ENCODE peak calls at places on chromosomes 11 and 22, in ten cellular contexts. One of them, this sample, is unnamed.

GRCh38 chr22:34111210-34111824 is 191.0 kb upstream of the LARGE1 start:
- DNase-seq in fibroblast of the conjunctiva: no peak
- DNase-seq in right cardiac atrium: no peak
- DNase-seq in BJ: no peak
- DNase-seq in NCI-H1105: peak; percentile 41
- DNase-seq in activated CD4-positive, alpha-beta T cell treated with anti-CD3 and anti-CD28 coated beads, Interleukin-2, amount 50 U/mL, for 48 hours: peak; percentile 3
- DNase-seq in CD4-positive, alpha-beta T cell: no peak
- DNase-seq in endodermal cell: peak; percentile 83
- DNase-seq in RWPE2: no peak
- DNase-seq in epithelial cell of proximal tubule: no peak
- DNase-seq in this sample: peak; percentile 65

GRCh38 chr11:14386081-14386480 is 27.1 kb upstream of the RRAS2 start:
- DNase-seq in fibroblast of the conjunctiva: no peak
- DNase-seq in right cardiac atrium: no peak
- DNase-seq in BJ: no peak
- DNase-seq in NCI-H1105: no peak
- DNase-seq in activated CD4-positive, alpha-beta T cell treated with anti-CD3 and anti-CD28 coated beads, Interleukin-2, amount 50 U/mL, for 48 hours: no peak
- DNase-seq in CD4-positive, alpha-beta T cell: no peak
- DNase-seq in endodermal cell: no peak
- DNase-seq in RWPE2: no peak
- DNase-seq in epithelial cell of proximal tubule: no peak
- DNase-seq in this sample: no peak

GRCh38 chr11:61699737-61700160 is 19.6 kb downstream of the DAGLA start:
- DNase-seq in fibroblast of the conjunctiva: no peak
- DNase-seq in right cardiac atrium: no peak
- DNase-seq in BJ: no peak
- DNase-seq in NCI-H1105: peak; percentile 65
- DNase-seq in activated CD4-positive, alpha-beta T cell treated with anti-CD3 and anti-CD28 coated beads, Interleukin-2, amount 50 U/mL, for 48 hours: no peak
- DNase-seq in CD4-positive, alpha-beta T cell: no peak
- DNase-seq in endodermal cell: no peak
- DNase-seq in RWPE2: no peak
- DNase-seq in epithelial cell of proximal tubule: no peak
- DNase-seq in this sample: no peak

GRCh38 chr11:90947930-90948329 is 725.1 kb upstream of the CHORDC1 start:
- DNase-seq in fibroblast of the conjunctiva: no peak
- DNase-seq in right cardiac atrium: no peak
- DNase-seq in BJ: no peak
- DNase-seq in NCI-H1105: no peak
- DNase-seq in activated CD4-positive, alpha-beta T cell treated with anti-CD3 and anti-CD28 coated beads, Interleukin-2, amount 50 U/mL, for 48 hours: no peak
- DNase-seq in CD4-positive, alpha-beta T cell: no peak
- DNase-seq in endodermal cell: no peak
- DNase-seq in RWPE2: no peak
- DNase-seq in epithelial cell of proximal tubule: no peak
- DNase-seq in this sample: no peak

GRCh38 chr11:45247433-45247832 is 38.7 kb downstream of the SYT13 start:
- DNase-seq in fibroblast of the conjunctiva: no peak
- DNase-seq in right cardiac atrium: no peak
- DNase-seq in BJ: no peak
- DNase-seq in NCI-H1105: no peak
- DNase-seq in activated CD4-positive, alpha-beta T cell treated with anti-CD3 and anti-CD28 coated beads, Interleukin-2, amount 50 U/mL, for 48 hours: no peak
- DNase-seq in CD4-positive, alpha-beta T cell: no peak
- DNase-seq in endodermal cell: no peak
- DNase-seq in RWPE2: no peak
- DNase-seq in epithelial cell of proximal tubule: no peak
- DNase-seq in this sample: no peak

GRCh38 chr22:50705219-50705691 is 32.6 kb downstream of the SHANK3 start:
- DNase-seq in fibroblast of the conjunctiva: peak; percentile 49
- DNase-seq in right cardiac atrium: peak; percentile 62
- DNase-seq in BJ: no peak
- DNase-seq in NCI-H1105: peak; percentile 94
- DNase-seq in activated CD4-positive, alpha-beta T cell treated with anti-CD3 and anti-CD28 coated beads, Interleukin-2, amount 50 U/mL, for 48 hours: no peak
- DNase-seq in CD4-positive, alpha-beta T cell: no peak
- DNase-seq in endodermal cell: peak; percentile 92
- DNase-seq in RWPE2: peak; percentile 42
- DNase-seq in epithelial cell of proximal tubule: no peak
- DNase-seq in this sample: peak; percentile 92

GRCh38 chr11:17550455-17551346 is 3.6 kb downstream of the OTOG start:
- DNase-seq in fibroblast of the conjunctiva: no peak
- DNase-seq in right cardiac atrium: no peak
- DNase-seq in BJ: no peak
- DNase-seq in NCI-H1105: no peak
- DNase-seq in activated CD4-positive, alpha-beta T cell treated with anti-CD3 and anti-CD28 coated beads, Interleukin-2, amount 50 U/mL, for 48 hours: no peak
- DNase-seq in CD4-positive, alpha-beta T cell: no peak
- DNase-seq in endodermal cell: no peak
- DNase-seq in RWPE2: peak; percentile 24
- DNase-seq in epithelial cell of proximal tubule: no peak
- DNase-seq in this sample: no peak

GRCh38 chr11:10777806-10778205 is 26.8 kb downstream of the CTR9 start:
- DNase-seq in fibroblast of the conjunctiva: no peak
- DNase-seq in right cardiac atrium: no peak
- DNase-seq in BJ: no peak
- DNase-seq in NCI-H1105: no peak
- DNase-seq in activated CD4-positive, alpha-beta T cell treated with anti-CD3 and anti-CD28 coated beads, Interleukin-2, amount 50 U/mL, for 48 hours: no peak
- DNase-seq in CD4-positive, alpha-beta T cell: no peak
- DNase-seq in endodermal cell: no peak
- DNase-seq in RWPE2: no peak
- DNase-seq in epithelial cell of proximal tubule: no peak
- DNase-seq in this sample: no peak